ENCODE peak calls at places on chromosomes 4 and X, in nine cellular contexts. Z, U, V, D, O, Y, B, R and E are unnamed samples.

GRCh38 chrX:72057331-72057730 is 74.4 kb downstream of the RTL5 start:
- DNase-seq in Y (no peak), R (no peak), B (no peak), V (no peak), U (no peak), Z (no peak), O (no peak), D (no peak), E (no peak)

GRCh38 chr4:185425600-185426352 is at the start of gene UFSP2:
- DNase-seq in O (peak), D (peak), V (peak), B (peak), R (peak), U (peak), Y (peak), Z (peak), E (peak)

GRCh38 chr4:151604238-151604637 is 156.6 kb downstream of the GATB start:
- DNase-seq in Z (no peak), Y (peak), D (peak), U (no peak), V (peak), O (no peak), R (no peak), B (peak), E (peak)

GRCh38 chr4:528835-529234 is 29.8 kb downstream of the PIGG start:
- DNase-seq in Y (no peak), R (no peak), Z (no peak), V (no peak), D (no peak), U (no peak), B (no peak), O (no peak), E (no peak)

GRCh38 chr4:124936427-124936826 is 223.9 kb upstream of the ANKRD50 start:
- DNase-seq in B (no peak), O (no peak), D (no peak), R (peak), Z (no peak), U (no peak), V (no peak), Y (peak), E (peak)

GRCh38 chrX:112753116-112753515 is 73.4 kb upstream of the LHFPL1 start:
- DNase-seq in O (no peak), B (no peak), V (no peak), R (no peak), D (no peak), Y (no peak), Z (no peak), U (no peak), E (no peak)

GRCh38 chr4:1493540-1494287 is 87.5 kb upstream of the NKX1-1 start:
- DNase-seq in V (no peak), D (no peak), Z (no peak), U (no peak), R (no peak), Y (no peak), B (no peak), O (no peak), E (no peak)

GRCh38 chrX:38282044-38282443 is 45.3 kb downstream of the RPGR start:
- DNase-seq in Z (no peak), V (no peak), Y (no peak), U (no peak), D (no peak), R (no peak), O (no peak), B (peak), E (no peak)

GRCh38 chr4:26082565-26082964 is 168.5 kb downstream of the SMIM20 start:
- DNase-seq in O (no peak), Z (no peak), U (no peak), D (no peak), R (no peak), V (no peak), Y (no peak), B (no peak), E (no peak)

GRCh38 chrX:86714441-86714840 is 566.2 kb downstream of the DACH2 start:
- DNase-seq in O (no peak), R (no peak), D (no peak), V (no peak), U (no peak), B (no peak), Y (no peak), Z (no peak), E (no peak)

GRCh38 chr4:141180991-141181760 is 39.5 kb upstream of the ZNF330 start:
- DNase-seq in R (no peak), Z (no peak), D (no peak), Y (no peak), B (no peak), V (no peak), U (no peak), O (no peak), E (no peak)

GRCh38 chrX:151621422-151621821 is 57.9 kb downstream of the PASD1 start:
- DNase-seq in O (no peak), U (no peak), V (no peak), R (no peak), Z (no peak), Y (no peak), B (no peak), D (no peak), E (no peak)

GRCh38 chrX:7062276-7062675 is 85.2 kb upstream of the STS start:
- DNase-seq in O (no peak), V (no peak), D (no peak), B (no peak), U (no peak), Y (peak), Z (no peak), R (no peak), E (peak)

GRCh38 chrX:42714981-42715688 is 62.8 kb downstream of the PPP1R2C start:
- DNase-seq in U (peak), Y (peak), D (peak), R (no peak), O (peak), Z (no peak), V (no peak), B (peak), E (peak)

GRCh38 chrX:111881715-111882114 is 5.7 kb downstream of the TRPC5OS start:
- DNase-seq in D (no peak), O (no peak), V (no peak), B (no peak), R (no peak), U (no peak), Y (no peak), Z (peak), E (no peak)

GRCh38 chrX:105876658-105877057 is 54.3 kb downstream of the NRK start:
- DNase-seq in O (no peak), B (peak), R (no peak), U (no peak), V (peak), Z (no peak), Y (peak), D (no peak), E (peak)

GRCh38 chr4:57426779-57427395 is 316.7 kb upstream of the IGFBP7 start:
- DNase-seq in V (peak), D (peak), B (peak), O (peak), Z (no peak), Y (peak), U (peak), R (peak), E (peak)